ENCODE peak calls at places on chromosomes 12 and 14, in seven cellular contexts. One of them, this sample, is unnamed.

GRCh38 chr14:49999216-49999761 is 106.4 kb downstream of the ARF6 start:
- DNase-seq in NCI-H460: peak
- DNase-seq in dorsolateral prefrontal cortex: no peak
- DNase-seq in NCI-H345: no peak
- DNase-seq in upper lobe of left lung: peak
- DNase-seq in GM04504: no peak
- DNase-seq in activated CD4-positive, alpha-beta T cell treated with anti-CD3 and anti-CD28 coated beads, Interleukin-2, amount 10 ng/mL, durations not matched to agents 7 days and 5 days: peak
- DNase-seq in this sample: no peak

GRCh38 chr12:95820096-95820703 is 29.6 kb upstream of the NTN4 start:
- DNase-seq in NCI-H460: peak
- DNase-seq in upper lobe of left lung: no peak
- DNase-seq in GM04504: no peak
- DNase-seq in dorsolateral prefrontal cortex: no peak
- DNase-seq in NCI-H345: peak
- DNase-seq in activated CD4-positive, alpha-beta T cell treated with anti-CD3 and anti-CD28 coated beads, Interleukin-2, amount 10 ng/mL, durations not matched to agents 7 days and 5 days: no peak
- DNase-seq in this sample: peak

GRCh38 chr14:97408937-97409860 is 612.0 kb downstream of the VRK1 start:
- DNase-seq in NCI-H345: no peak
- DNase-seq in dorsolateral prefrontal cortex: no peak
- DNase-seq in GM04504: no peak
- DNase-seq in activated CD4-positive, alpha-beta T cell treated with anti-CD3 and anti-CD28 coated beads, Interleukin-2, amount 10 ng/mL, durations not matched to agents 7 days and 5 days: peak
- DNase-seq in NCI-H460: no peak
- DNase-seq in upper lobe of left lung: no peak
- DNase-seq in this sample: no peak

GRCh38 chr12:39503445-39503844 is 60.5 kb upstream of the KIF21A start:
- DNase-seq in dorsolateral prefrontal cortex: no peak
- DNase-seq in NCI-H345: no peak
- DNase-seq in NCI-H460: peak
- DNase-seq in upper lobe of left lung: no peak
- DNase-seq in activated CD4-positive, alpha-beta T cell treated with anti-CD3 and anti-CD28 coated beads, Interleukin-2, amount 10 ng/mL, durations not matched to agents 7 days and 5 days: no peak
- DNase-seq in GM04504: no peak
- DNase-seq in this sample: no peak

GRCh38 chr12:43882578-43883178 is 46.8 kb downstream of the TMEM117 start:
- DNase-seq in NCI-H345: peak
- DNase-seq in activated CD4-positive, alpha-beta T cell treated with anti-CD3 and anti-CD28 coated beads, Interleukin-2, amount 10 ng/mL, durations not matched to agents 7 days and 5 days: peak
- DNase-seq in NCI-H460: peak
- DNase-seq in upper lobe of left lung: peak
- DNase-seq in dorsolateral prefrontal cortex: no peak
- DNase-seq in GM04504: peak
- DNase-seq in this sample: peak

GRCh38 chr12:1439687-1440086 is 154.7 kb downstream of the FBXL14 start:
- DNase-seq in upper lobe of left lung: no peak
- DNase-seq in NCI-H345: no peak
- DNase-seq in activated CD4-positive, alpha-beta T cell treated with anti-CD3 and anti-CD28 coated beads, Interleukin-2, amount 10 ng/mL, durations not matched to agents 7 days and 5 days: no peak
- DNase-seq in NCI-H460: no peak
- DNase-seq in dorsolateral prefrontal cortex: no peak
- DNase-seq in GM04504: no peak
- DNase-seq in this sample: no peak

GRCh38 chr12:18595406-18595805 is 142.4 kb downstream of the PLCZ1 start:
- DNase-seq in upper lobe of left lung: no peak
- DNase-seq in NCI-H460: no peak
- DNase-seq in GM04504: no peak
- DNase-seq in activated CD4-positive, alpha-beta T cell treated with anti-CD3 and anti-CD28 coated beads, Interleukin-2, amount 10 ng/mL, durations not matched to agents 7 days and 5 days: no peak
- DNase-seq in dorsolateral prefrontal cortex: no peak
- DNase-seq in NCI-H345: no peak
- DNase-seq in this sample: no peak

GRCh38 chr14:54353694-54354093 is 43.1 kb upstream of the CDKN3 start:
- DNase-seq in NCI-H345: no peak
- DNase-seq in dorsolateral prefrontal cortex: no peak
- DNase-seq in GM04504: no peak
- DNase-seq in activated CD4-positive, alpha-beta T cell treated with anti-CD3 and anti-CD28 coated beads, Interleukin-2, amount 10 ng/mL, durations not matched to agents 7 days and 5 days: no peak
- DNase-seq in NCI-H460: no peak
- DNase-seq in upper lobe of left lung: no peak
- DNase-seq in this sample: no peak

GRCh38 chr12:48000878-48001321 is 3.4 kb downstream of the COL2A1 start:
- DNase-seq in dorsolateral prefrontal cortex: no peak
- DNase-seq in activated CD4-positive, alpha-beta T cell treated with anti-CD3 and anti-CD28 coated beads, Interleukin-2, amount 10 ng/mL, durations not matched to agents 7 days and 5 days: no peak
- DNase-seq in upper lobe of left lung: peak
- DNase-seq in NCI-H460: no peak
- DNase-seq in GM04504: peak
- DNase-seq in NCI-H345: peak
- DNase-seq in this sample: peak

GRCh38 chr12:42298887-42299286 is 27.0 kb downstream of the ZCRB1 start:
- DNase-seq in dorsolateral prefrontal cortex: no peak
- DNase-seq in NCI-H460: no peak
- DNase-seq in NCI-H345: no peak
- DNase-seq in GM04504: no peak
- DNase-seq in activated CD4-positive, alpha-beta T cell treated with anti-CD3 and anti-CD28 coated beads, Interleukin-2, amount 10 ng/mL, durations not matched to agents 7 days and 5 days: no peak
- DNase-seq in upper lobe of left lung: no peak
- DNase-seq in this sample: no peak

GRCh38 chr12:121579190-121579791 is 1.5 kb downstream of the KDM2B start:
- DNase-seq in upper lobe of left lung: peak
- DNase-seq in GM04504: no peak
- DNase-seq in activated CD4-positive, alpha-beta T cell treated with anti-CD3 and anti-CD28 coated beads, Interleukin-2, amount 10 ng/mL, durations not matched to agents 7 days and 5 days: peak
- DNase-seq in NCI-H460: no peak
- DNase-seq in dorsolateral prefrontal cortex: peak
- DNase-seq in NCI-H345: peak
- DNase-seq in this sample: no peak

GRCh38 chr12:72491399-72491798 is 219.2 kb downstream of the TRHDE start:
- DNase-seq in NCI-H345: no peak
- DNase-seq in dorsolateral prefrontal cortex: no peak
- DNase-seq in activated CD4-positive, alpha-beta T cell treated with anti-CD3 and anti-CD28 coated beads, Interleukin-2, amount 10 ng/mL, durations not matched to agents 7 days and 5 days: no peak
- DNase-seq in NCI-H460: no peak
- DNase-seq in upper lobe of left lung: no peak
- DNase-seq in GM04504: peak
- DNase-seq in this sample: no peak

GRCh38 chr14:72924332-72924731 is 1.9 kb upstream of the DCAF4 start:
- DNase-seq in dorsolateral prefrontal cortex: no peak
- DNase-seq in activated CD4-positive, alpha-beta T cell treated with anti-CD3 and anti-CD28 coated beads, Interleukin-2, amount 10 ng/mL, durations not matched to agents 7 days and 5 days: no peak
- DNase-seq in upper lobe of left lung: peak
- DNase-seq in NCI-H460: no peak
- DNase-seq in NCI-H345: peak
- DNase-seq in GM04504: no peak
- DNase-seq in this sample: peak

GRCh38 chr12:113862570-113863454 is 103.3 kb downstream of the RBM19 start:
- DNase-seq in dorsolateral prefrontal cortex: no peak
- DNase-seq in activated CD4-positive, alpha-beta T cell treated with anti-CD3 and anti-CD28 coated beads, Interleukin-2, amount 10 ng/mL, durations not matched to agents 7 days and 5 days: no peak
- DNase-seq in NCI-H345: no peak
- DNase-seq in upper lobe of left lung: no peak
- DNase-seq in GM04504: peak
- DNase-seq in NCI-H460: peak
- DNase-seq in this sample: no peak

GRCh38 chr12:132513070-132513398 is 23.1 kb downstream of the FBRSL1 start:
- DNase-seq in NCI-H460: no peak
- DNase-seq in GM04504: no peak
- DNase-seq in upper lobe of left lung: no peak
- DNase-seq in NCI-H345: no peak
- DNase-seq in activated CD4-positive, alpha-beta T cell treated with anti-CD3 and anti-CD28 coated beads, Interleukin-2, amount 10 ng/mL, durations not matched to agents 7 days and 5 days: no peak
- DNase-seq in dorsolateral prefrontal cortex: no peak
- DNase-seq in this sample: no peak

GRCh38 chr14:84129028-84129427 is 1400.9 kb upstream of the FLRT2 start:
- DNase-seq in GM04504: no peak
- DNase-seq in dorsolateral prefrontal cortex: no peak
- DNase-seq in NCI-H460: no peak
- DNase-seq in upper lobe of left lung: no peak
- DNase-seq in activated CD4-positive, alpha-beta T cell treated with anti-CD3 and anti-CD28 coated beads, Interleukin-2, amount 10 ng/mL, durations not matched to agents 7 days and 5 days: no peak
- DNase-seq in NCI-H345: no peak
- DNase-seq in this sample: no peak

GRCh38 chr14:96071561-96071960 is 32.4 kb downstream of the C14orf132 start:
- DNase-seq in NCI-H345: no peak
- DNase-seq in NCI-H460: no peak
- DNase-seq in upper lobe of left lung: no peak
- DNase-seq in dorsolateral prefrontal cortex: no peak
- DNase-seq in GM04504: no peak
- DNase-seq in activated CD4-positive, alpha-beta T cell treated with anti-CD3 and anti-CD28 coated beads, Interleukin-2, amount 10 ng/mL, durations not matched to agents 7 days and 5 days: no peak
- DNase-seq in this sample: no peak

GRCh38 chr12:92369643-92370042 is 224.0 kb upstream of the BTG1 start:
- DNase-seq in upper lobe of left lung: no peak
- DNase-seq in dorsolateral prefrontal cortex: no peak
- DNase-seq in NCI-H345: no peak
- DNase-seq in NCI-H460: no peak
- DNase-seq in activated CD4-positive, alpha-beta T cell treated with anti-CD3 and anti-CD28 coated beads, Interleukin-2, amount 10 ng/mL, durations not matched to agents 7 days and 5 days: no peak
- DNase-seq in GM04504: peak
- DNase-seq in this sample: no peak

GRCh38 chr14:93039649-93040315 is 75.9 kb downstream of the ITPK1 start:
- DNase-seq in GM04504: no peak
- DNase-seq in activated CD4-positive, alpha-beta T cell treated with anti-CD3 and anti-CD28 coated beads, Interleukin-2, amount 10 ng/mL, durations not matched to agents 7 days and 5 days: no peak
- DNase-seq in upper lobe of left lung: peak
- DNase-seq in NCI-H460: no peak
- DNase-seq in dorsolateral prefrontal cortex: no peak
- DNase-seq in NCI-H345: no peak
- DNase-seq in this sample: no peak

GRCh38 chr14:103562385-103563088 is at the start of the genes BAG5 and COA8:
- DNase-seq in upper lobe of left lung: peak
- DNase-seq in dorsolateral prefrontal cortex: peak
- DNase-seq in GM04504: no peak
- DNase-seq in NCI-H345: peak
- DNase-seq in activated CD4-positive, alpha-beta T cell treated with anti-CD3 and anti-CD28 coated beads, Interleukin-2, amount 10 ng/mL, durations not matched to agents 7 days and 5 days: peak
- DNase-seq in NCI-H460: peak
- DNase-seq in this sample: peak

GRCh38 chr12:106739815-106740552 is 34.5 kb upstream of the RIC8B start:
- DNase-seq in activated CD4-positive, alpha-beta T cell treated with anti-CD3 and anti-CD28 coated beads, Interleukin-2, amount 10 ng/mL, durations not matched to agents 7 days and 5 days: no peak
- DNase-seq in upper lobe of left lung: no peak
- DNase-seq in NCI-H345: no peak
- DNase-seq in NCI-H460: no peak
- DNase-seq in GM04504: no peak
- DNase-seq in dorsolateral prefrontal cortex: no peak
- DNase-seq in this sample: no peak

GRCh38 chr14:52015411-52016030 is 26.2 kb downstream of the RTRAF start:
- DNase-seq in dorsolateral prefrontal cortex: peak
- DNase-seq in GM04504: no peak
- DNase-seq in upper lobe of left lung: no peak
- DNase-seq in activated CD4-positive, alpha-beta T cell treated with anti-CD3 and anti-CD28 coated beads, Interleukin-2, amount 10 ng/mL, durations not matched to agents 7 days and 5 days: no peak
- DNase-seq in NCI-H460: peak
- DNase-seq in NCI-H345: no peak
- DNase-seq in this sample: no peak

GRCh38 chr12:99087278-99087677 is 442.2 kb downstream of the APAF1 start:
- DNase-seq in NCI-H460: no peak
- DNase-seq in dorsolateral prefrontal cortex: no peak
- DNase-seq in upper lobe of left lung: no peak
- DNase-seq in GM04504: no peak
- DNase-seq in NCI-H345: peak
- DNase-seq in activated CD4-positive, alpha-beta T cell treated with anti-CD3 and anti-CD28 coated beads, Interleukin-2, amount 10 ng/mL, durations not matched to agents 7 days and 5 days: no peak
- DNase-seq in this sample: no peak

GRCh38 chr12:102638777-102639176 is 158.4 kb upstream of the IGF1 start:
- DNase-seq in upper lobe of left lung: no peak
- DNase-seq in GM04504: no peak
- DNase-seq in dorsolateral prefrontal cortex: no peak
- DNase-seq in activated CD4-positive, alpha-beta T cell treated with anti-CD3 and anti-CD28 coated beads, Interleukin-2, amount 10 ng/mL, durations not matched to agents 7 days and 5 days: no peak
- DNase-seq in NCI-H345: no peak
- DNase-seq in NCI-H460: peak
- DNase-seq in this sample: no peak

GRCh38 chr12:104670439-104671406 is 214.0 kb downstream of the CHST11 start:
- DNase-seq in dorsolateral prefrontal cortex: no peak
- DNase-seq in GM04504: no peak
- DNase-seq in upper lobe of left lung: peak
- DNase-seq in NCI-H460: peak
- DNase-seq in NCI-H345: no peak
- DNase-seq in activated CD4-positive, alpha-beta T cell treated with anti-CD3 and anti-CD28 coated beads, Interleukin-2, amount 10 ng/mL, durations not matched to agents 7 days and 5 days: no peak
- DNase-seq in this sample: no peak

GRCh38 chr14:55127491-55127951 is 1.5 kb upstream of the LGALS3 start:
- DNase-seq in dorsolateral prefrontal cortex: no peak
- DNase-seq in activated CD4-positive, alpha-beta T cell treated with anti-CD3 and anti-CD28 coated beads, Interleukin-2, amount 10 ng/mL, durations not matched to agents 7 days and 5 days: no peak
- DNase-seq in upper lobe of left lung: no peak
- DNase-seq in GM04504: no peak
- DNase-seq in NCI-H460: no peak
- DNase-seq in NCI-H345: no peak
- DNase-seq in this sample: no peak

This sample was measured in DMS79 treated with DMSO at 0.1 percent for 48 hours.